ENCODE peak calls at places on chromosomes 1 and 21, in nine cellular contexts. B is progenitor cell of endocrine pancreas, T is transverse colon, H is GM20000, L is colonic mucosa, R is adrenal gland, Y is fibroblast of the aortic adventitia, J is astrocyte, U is WERI-Rb-1. Z is an unnamed sample.

GRCh38 chr1:228440761-228441500 is 24.3 kb upstream of the TRIM17 start:
- DNase-seq in B (no peak), T (no peak), H (no peak), L (no peak), R (no peak), Y (no peak), J (no peak), U (no peak), Z (no peak)

GRCh38 chr1:38084113-38084512 is 37.5 kb upstream of the POU3F1 start:
- DNase-seq in B (no peak), T (no peak), H (no peak), L (no peak), R (no peak), Y (no peak), J (no peak), U (no peak), Z (no peak)

GRCh38 chr1:84121360-84121759 is 22.7 kb upstream of the PRKACB start:
- DNase-seq in B (no peak), T (no peak), H (no peak), L (no peak), R (no peak), Y (no peak), J (no peak), U (no peak), Z (no peak)

GRCh38 chr1:71422221-71422620 is 341.4 kb upstream of the ZRANB2 start:
- DNase-seq in B (no peak), T (no peak), H (no peak), L (no peak), R (no peak), Y (no peak), J (no peak), U (no peak), Z (no peak)

GRCh38 chr21:38388219-38388618 is 110.1 kb downstream of the ERG start:
- DNase-seq in B (no peak), T (no peak), H (no peak), L (no peak), R (no peak), Y (peak; percentile 67), J (peak; percentile 30), U (no peak), Z (no peak)

GRCh38 chr1:58204284-58204683 is 342.2 kb downstream of the OMA1 start:
- DNase-seq in B (no peak), T (no peak), H (no peak), L (no peak), R (no peak), Y (no peak), J (no peak), U (peak; percentile 13), Z (no peak)

GRCh38 chr1:75134939-75135828 is 996 bp downstream of the LHX8 start:
- DNase-seq in B (no peak), T (no peak), H (no peak), L (no peak), R (no peak), Y (peak; percentile 19), J (no peak), U (peak; percentile 18), Z (no peak)

GRCh38 chr1:97844552-97845089 is 76.2 kb downstream of the DPYD start:
- DNase-seq in B (no peak), T (no peak), H (no peak), L (no peak), R (no peak), Y (no peak), J (no peak), U (no peak), Z (no peak)

GRCh38 chr1:150168960-150169565 is 19.3 kb downstream of the PLEKHO1 start:
- DNase-seq in B (peak; percentile 67), T (peak; percentile 74), H (peak; percentile 70), L (peak; percentile 62), R (peak; percentile 75), Y (peak; percentile 70), J (no peak), U (peak; percentile 90), Z (peak; percentile 79)

GRCh38 chr21:46420241-46421190 is 38.2 kb upstream of the DIP2A start:
- DNase-seq in B (no peak), T (no peak), H (no peak), L (no peak), R (no peak), Y (no peak), J (no peak), U (no peak), Z (no peak)

GRCh38 chr1:183996396-183996795 is 41.1 kb downstream of the COLGALT2 start:
- DNase-seq in B (no peak), T (no peak), H (no peak), L (no peak), R (no peak), Y (no peak), J (no peak), U (no peak), Z (no peak)

DNA sequence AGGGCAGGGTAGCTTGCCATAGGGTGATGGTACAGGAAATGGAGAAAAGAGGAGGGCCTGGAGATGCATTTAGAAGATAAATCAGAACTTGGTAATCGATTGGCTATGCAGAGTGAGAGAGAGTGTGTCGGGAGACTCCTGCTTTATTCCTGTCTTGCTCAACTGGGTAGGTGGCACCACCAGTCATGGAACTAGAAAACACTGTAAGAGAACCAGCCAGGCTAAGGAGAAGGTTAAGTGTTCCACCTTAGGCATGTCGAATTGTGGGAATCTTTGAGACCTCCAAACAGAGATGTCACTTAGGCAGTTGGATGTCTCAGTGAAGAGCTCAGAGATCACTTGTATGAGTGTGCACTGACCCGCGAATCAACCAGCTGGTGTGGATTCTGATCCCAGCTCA is 28.7 kb upstream of the RD3 start:
- DNase-seq in B (no peak), T (no peak), H (no peak), L (no peak), R (no peak), Y (peak; percentile 23), J (no peak), U (peak; percentile 67), Z (no peak)
- TF ChIP-seq CTCF in B (no peak), T (no peak), H (no peak), L (no peak), R (no peak), Y (peak; percentile 21), J (no peak), U (peak; percentile 48), Z (no peak)

DNA sequence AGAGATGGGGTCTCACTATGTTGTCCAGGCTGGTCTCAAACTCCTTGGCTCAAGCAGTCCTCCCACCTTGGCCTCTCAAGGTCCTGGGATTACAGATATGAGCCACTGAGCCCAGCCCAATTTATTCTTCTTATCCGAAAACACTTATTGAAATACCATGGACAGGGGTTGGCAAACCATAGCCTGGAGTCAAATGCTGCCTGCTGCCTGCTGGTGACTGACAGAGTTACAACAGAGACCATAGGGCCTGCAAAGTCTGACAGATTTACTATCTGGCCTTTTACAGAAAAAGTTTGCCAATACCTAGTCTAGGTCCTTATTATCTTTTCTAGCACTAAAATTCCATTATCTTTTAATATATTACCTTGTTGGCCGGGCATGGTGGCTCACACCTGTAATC is 87.1 kb upstream of the ZNF281 start:
- DNase-seq in B (no peak), T (no peak), H (no peak), L (no peak), R (no peak), Y (no peak), J (no peak), U (no peak), Z (no peak)
- TF ChIP-seq CTCF in B (no peak), T (no peak), H (no peak), L (no peak), R (no peak), Y (no peak), J (no peak), U (no peak), Z (no peak)

GRCh38 chr1:230220907-230221306 is 153.9 kb downstream of the GALNT2 start:
- DNase-seq in B (no peak), T (no peak), H (no peak), L (no peak), R (no peak), Y (no peak), J (no peak), U (no peak), Z (no peak)

GRCh38 chr1:230224101-230224927 is 157.3 kb downstream of the GALNT2 start:
- DNase-seq in B (no peak), T (no peak), H (no peak), L (no peak), R (no peak), Y (no peak), J (no peak), U (no peak), Z (no peak)

GRCh38 chr1:230219174-230220067 is 152.4 kb downstream of the GALNT2 start:
- DNase-seq in B (no peak), T (no peak), H (no peak), L (no peak), R (peak; percentile 74), Y (no peak), J (no peak), U (no peak), Z (no peak)

GRCh38 chr1:230220478-230220877 is 153.4 kb downstream of the GALNT2 start:
- DNase-seq in B (no peak), T (no peak), H (no peak), L (no peak), R (no peak), Y (no peak), J (no peak), U (no peak), Z (no peak)

DNA sequence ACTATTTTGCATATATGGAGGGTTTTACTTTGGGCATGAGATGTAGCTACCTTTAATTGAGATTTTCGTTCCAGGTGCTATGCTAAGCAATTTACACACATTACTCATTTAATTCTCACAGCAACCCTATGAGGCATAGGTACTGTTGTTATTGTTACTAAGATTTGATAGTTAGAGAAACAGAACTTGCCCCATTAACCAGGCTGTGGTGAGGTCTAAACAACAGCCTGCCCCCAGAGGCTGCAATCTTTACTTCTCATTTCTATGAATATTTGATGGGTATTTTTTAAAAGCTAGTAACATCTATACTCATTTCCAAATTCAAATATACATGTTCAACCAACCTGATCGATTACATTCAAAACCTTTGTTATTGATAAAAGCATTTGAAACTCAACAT is 155.6 kb downstream of the GALNT2 start:
- DNase-seq in B (no peak), T (no peak), H (no peak), L (no peak), R (no peak), Y (no peak), J (no peak), U (no peak), Z (no peak)
- TF ChIP-seq CTCF in B (no peak), T (no peak), H (no peak), L (no peak), R (peak; percentile 15), Y (peak; percentile 42), J (no peak), U (no peak), Z (no peak)

GRCh38 chr1:47650606-47651005 is 212.8 kb downstream of the FOXD2 start:
- DNase-seq in B (no peak), T (no peak), H (no peak), L (no peak), R (no peak), Y (no peak), J (no peak), U (no peak), Z (no peak)

GRCh38 chr1:47647327-47647845 is 209.5 kb downstream of the FOXD2 start:
- DNase-seq in B (no peak), T (no peak), H (no peak), L (no peak), R (no peak), Y (no peak), J (no peak), U (no peak), Z (no peak)

GRCh38 chr1:47646676-47647075 is 208.8 kb downstream of the FOXD2 start:
- DNase-seq in B (no peak), T (no peak), H (no peak), L (no peak), R (no peak), Y (no peak), J (no peak), U (no peak), Z (no peak)

GRCh38 chr1:47651311-47652089 is 213.7 kb downstream of the FOXD2 start:
- DNase-seq in B (no peak), T (peak; percentile 59), H (no peak), L (peak; percentile 71), R (no peak), Y (no peak), J (no peak), U (no peak), Z (peak; percentile 38)

GRCh38 chr1:47650205-47650604 is 212.4 kb downstream of the FOXD2 start:
- DNase-seq in B (no peak), T (peak; percentile 29), H (no peak), L (peak; percentile 42), R (no peak), Y (peak; percentile 65), J (peak; percentile 93), U (no peak), Z (no peak)
- TF ChIP-seq CTCF in B (no peak), T (no peak), H (no peak), L (no peak), R (no peak), Y (no peak), J (no peak), U (no peak), Z (no peak)

Z was measured in nephron progenitor cell.